ENCODE peak calls at places on chromosomes 1 and 21, in four cellular contexts. One of them, this sample, is unnamed.

GRCh38 chr1:153978274-153978909 is 918 bp upstream of the JTB start:
- DNase-seq in cerebellum: no peak
- DNase-seq in astrocyte of the cerebellum: no peak
- DNase-seq in HS-27A: no peak
- DNase-seq in this sample: no peak

GRCh38 chr1:234838182-234838581 is 228.2 kb upstream of the IRF2BP2 start:
- DNase-seq in cerebellum: no peak
- DNase-seq in astrocyte of the cerebellum: no peak
- DNase-seq in HS-27A: no peak
- DNase-seq in this sample: no peak

GRCh38 chr1:12204140-12204539 is 25.7 kb upstream of the VPS13D start:
- DNase-seq in cerebellum: no peak
- DNase-seq in astrocyte of the cerebellum: no peak
- DNase-seq in HS-27A: no peak
- DNase-seq in this sample: peak; percentile 81

GRCh38 chr1:41823453-41823852 is 95.3 kb downstream of the HIVEP3 start:
- DNase-seq in cerebellum: no peak
- DNase-seq in astrocyte of the cerebellum: peak; percentile 11
- DNase-seq in HS-27A: no peak
- DNase-seq in this sample: no peak

GRCh38 chr1:52970149-52970548 is 43.1 kb downstream of the SCP2 start:
- DNase-seq in cerebellum: peak; percentile 11
- DNase-seq in astrocyte of the cerebellum: peak; percentile 11
- DNase-seq in HS-27A: no peak
- DNase-seq in this sample: no peak

GRCh38 chr1:219837274-219837993 is 90.9 kb downstream of the SLC30A10 start:
- DNase-seq in cerebellum: peak; percentile 3
- DNase-seq in astrocyte of the cerebellum: peak; percentile 63
- DNase-seq in HS-27A: peak; percentile 3
- DNase-seq in this sample: no peak

GRCh38 chr1:237931631-237932030 is 40.9 kb upstream of the ZP4 start:
- DNase-seq in cerebellum: no peak
- DNase-seq in astrocyte of the cerebellum: no peak
- DNase-seq in HS-27A: no peak
- DNase-seq in this sample: no peak

GRCh38 chr1:225655509-225656258 is 2.8 kb upstream of the ENAH start:
- DNase-seq in cerebellum: no peak
- DNase-seq in astrocyte of the cerebellum: peak; percentile 98
- DNase-seq in HS-27A: peak; percentile 88
- DNase-seq in this sample: no peak

GRCh38 chr1:213041443-213041842 is 9.6 kb upstream of the RPS6KC1 start:
- DNase-seq in cerebellum: no peak
- DNase-seq in astrocyte of the cerebellum: peak; percentile 47
- DNase-seq in HS-27A: peak; percentile 7
- DNase-seq in this sample: no peak

GRCh38 chr1:113242481-113242880 is 147.8 kb upstream of the MAGI3 start:
- DNase-seq in cerebellum: no peak
- DNase-seq in astrocyte of the cerebellum: no peak
- DNase-seq in HS-27A: no peak
- DNase-seq in this sample: no peak

GRCh38 chr1:175920401-175920800 is 177.0 kb upstream of the TNR start:
- DNase-seq in cerebellum: no peak
- DNase-seq in astrocyte of the cerebellum: no peak
- DNase-seq in HS-27A: no peak
- DNase-seq in this sample: no peak

GRCh38 chr1:84152649-84153056 is 8.6 kb downstream of the PRKACB start:
- DNase-seq in cerebellum: no peak
- DNase-seq in astrocyte of the cerebellum: no peak
- DNase-seq in HS-27A: no peak
- DNase-seq in this sample: no peak

GRCh38 chr1:21468597-21468996 is 28.7 kb downstream of the NBPF3 start:
- DNase-seq in cerebellum: no peak
- DNase-seq in astrocyte of the cerebellum: no peak
- DNase-seq in HS-27A: no peak
- DNase-seq in this sample: no peak

GRCh38 chr1:22208265-22208972 is 65.5 kb upstream of the WNT4 start:
- DNase-seq in cerebellum: no peak
- DNase-seq in astrocyte of the cerebellum: no peak
- DNase-seq in HS-27A: no peak
- DNase-seq in this sample: no peak

GRCh38 chr1:226135709-226136108 is 50.8 kb downstream of the ACBD3 start:
- DNase-seq in cerebellum: no peak
- DNase-seq in astrocyte of the cerebellum: no peak
- DNase-seq in HS-27A: no peak
- DNase-seq in this sample: no peak

GRCh38 chr1:11919621-11920020 is 6.6 kb downstream of the KIAA2013 start:
- DNase-seq in cerebellum: no peak
- DNase-seq in astrocyte of the cerebellum: no peak
- DNase-seq in HS-27A: no peak
- DNase-seq in this sample: no peak

GRCh38 chr1:24302209-24302611 is 16.9 kb upstream of the GRHL3 start:
- DNase-seq in cerebellum: no peak
- DNase-seq in astrocyte of the cerebellum: no peak
- DNase-seq in HS-27A: no peak
- DNase-seq in this sample: no peak

GRCh38 chr1:175192111-175192629 is 406 bp downstream of the KIAA0040 start:
- DNase-seq in cerebellum: peak; percentile 39
- DNase-seq in astrocyte of the cerebellum: no peak
- DNase-seq in HS-27A: no peak
- DNase-seq in this sample: peak; percentile 75

GRCh38 chr1:206012086-206012859 is 9.1 kb upstream of the RAB7B start:
- DNase-seq in cerebellum: no peak
- DNase-seq in astrocyte of the cerebellum: no peak
- DNase-seq in HS-27A: no peak
- DNase-seq in this sample: no peak

GRCh38 chr1:99469641-99470040 is 176.3 kb upstream of the PALMD start:
- DNase-seq in cerebellum: peak; percentile 56
- DNase-seq in astrocyte of the cerebellum: peak; percentile 43
- DNase-seq in HS-27A: no peak
- DNase-seq in this sample: no peak

GRCh38 chr21:18529253-18529652 is 125.7 kb upstream of the TMPRSS15 start:
- DNase-seq in cerebellum: no peak
- DNase-seq in astrocyte of the cerebellum: peak; percentile 94
- DNase-seq in HS-27A: peak; percentile 96
- DNase-seq in this sample: no peak

GRCh38 chr1:47839460-47839760 is 157.8 kb downstream of the TRABD2B start:
- DNase-seq in cerebellum: no peak
- DNase-seq in astrocyte of the cerebellum: no peak
- DNase-seq in HS-27A: no peak
- DNase-seq in this sample: peak; percentile 9

GRCh38 chr1:47797555-47797954 is 199.6 kb downstream of the TRABD2B start:
- DNase-seq in cerebellum: no peak
- DNase-seq in astrocyte of the cerebellum: no peak
- DNase-seq in HS-27A: no peak
- DNase-seq in this sample: no peak

GRCh38 chr1:162023547-162024501 is at the start of gene OLFML2B:
- DNase-seq in cerebellum: peak; percentile 13
- DNase-seq in astrocyte of the cerebellum: peak; percentile 73
- DNase-seq in HS-27A: no peak
- DNase-seq in this sample: peak; percentile 79

GRCh38 chr1:154468480-154469240 is 33.4 kb upstream of the TDRD10 start:
- DNase-seq in cerebellum: peak; percentile 23
- DNase-seq in astrocyte of the cerebellum: no peak
- DNase-seq in HS-27A: no peak
- DNase-seq in this sample: no peak

GRCh38 chr1:172948457-172948856 is 102.3 kb downstream of the TNFSF18 start:
- DNase-seq in cerebellum: no peak
- DNase-seq in astrocyte of the cerebellum: no peak
- DNase-seq in HS-27A: no peak
- DNase-seq in this sample: peak; percentile 66

GRCh38 chr1:28984311-28984684 is 69.9 kb downstream of the EPB41 start:
- DNase-seq in cerebellum: no peak
- DNase-seq in astrocyte of the cerebellum: no peak
- DNase-seq in HS-27A: no peak
- DNase-seq in this sample: no peak

GRCh38 chr1:111199881-111200801 is at the start of gene DENND2D:
- DNase-seq in cerebellum: peak; percentile 6
- DNase-seq in astrocyte of the cerebellum: no peak
- DNase-seq in HS-27A: no peak
- DNase-seq in this sample: peak; percentile 83

GRCh38 chr1:196723325-196724185 is 51.1 kb upstream of the CFHR3 start:
- DNase-seq in cerebellum: no peak
- DNase-seq in astrocyte of the cerebellum: peak; percentile 13
- DNase-seq in HS-27A: peak; percentile 4
- DNase-seq in this sample: no peak

GRCh38 chr1:4265836-4266235 is 365.8 kb upstream of the C1orf174 start:
- DNase-seq in cerebellum: no peak
- DNase-seq in astrocyte of the cerebellum: no peak
- DNase-seq in HS-27A: no peak
- DNase-seq in this sample: no peak

GRCh38 chr1:151060241-151061011 is at the start of gene MLLT11:
- DNase-seq in cerebellum: peak; percentile 87
- DNase-seq in astrocyte of the cerebellum: no peak
- DNase-seq in HS-27A: no peak
- DNase-seq in this sample: peak; percentile 67

GRCh38 chr1:41504126-41505035 is 19.9 kb upstream of the EDN2 start:
- DNase-seq in cerebellum: no peak
- DNase-seq in astrocyte of the cerebellum: peak; percentile 12
- DNase-seq in HS-27A: no peak
- DNase-seq in this sample: no peak

GRCh38 chr1:37437058-37437457 is 37.3 kb upstream of the ZC3H12A start:
- DNase-seq in cerebellum: no peak
- DNase-seq in astrocyte of the cerebellum: no peak
- DNase-seq in HS-27A: no peak
- DNase-seq in this sample: no peak

GRCh38 chr21:25396135-25396711 is 211.1 kb downstream of the MRPL39 start:
- DNase-seq in cerebellum: no peak
- DNase-seq in astrocyte of the cerebellum: no peak
- DNase-seq in HS-27A: no peak
- DNase-seq in this sample: peak; percentile 86

GRCh38 chr1:63547621-63548294 is 24.4 kb downstream of the EFCAB7 start:
- DNase-seq in cerebellum: no peak
- DNase-seq in astrocyte of the cerebellum: no peak
- DNase-seq in HS-27A: no peak
- DNase-seq in this sample: no peak

GRCh38 chr1:109756848-109757521 is 6.7 kb downstream of the EPS8L3 start:
- DNase-seq in cerebellum: no peak
- DNase-seq in astrocyte of the cerebellum: no peak
- DNase-seq in HS-27A: no peak
- DNase-seq in this sample: no peak

GRCh38 chr1:70142120-70142519 is 63.3 kb downstream of the LRRC40 start:
- DNase-seq in cerebellum: no peak
- DNase-seq in astrocyte of the cerebellum: peak; percentile 3
- DNase-seq in HS-27A: no peak
- DNase-seq in this sample: no peak

This sample was measured in activated effector memory CD4-positive, alpha-beta T cell treated with anti-CD3 and anti-CD28 coated beads, Interleukin-2, amount 50 U/mL, for 16 hours.